ENCODE peak calls at places on chromosome 17, in six cellular contexts. Q is H1, V is heart left ventricle, F is Peyer's patch, B is A549, A is IMR-90. T is an unnamed sample.

GRCh38 chr17:72974605-72975232 is 117.8 kb downstream of the SLC39A11 start:
- DNase-seq in Q (no peak), V (no peak), F (no peak), B (no peak), A (peak), T (no peak)

GRCh38 chr17:5701371-5701770 is 117.1 kb upstream of the NLRP1 start:
- DNase-seq in Q (no peak), V (no peak), F (no peak), B (no peak), A (no peak), T (no peak)

GRCh38 chr17:19724501-19725420 is 8.4 kb upstream of the SLC47A2 start:
- DNase-seq in Q (no peak), V (peak), F (peak), B (no peak), A (no peak), T (no peak)

GRCh38 chr17:74437702-74438101 is 5.8 kb downstream of the GPRC5C start:
- DNase-seq in Q (no peak), V (no peak), F (no peak), B (no peak), A (no peak), T (no peak)

GRCh38 chr17:48795444-48796162 is 21.4 kb downstream of the TTLL6 start:
- DNase-seq in Q (no peak), V (no peak), F (no peak), B (peak), A (peak), T (no peak)

GRCh38 chr17:78748730-78749317 is 33.2 kb downstream of the CYTH1 start:
- DNase-seq in Q (no peak), V (peak), F (no peak), B (no peak), A (peak), T (no peak)

GRCh38 chr17:74063439-74063838 is 140.0 kb upstream of the RPL38 start:
- DNase-seq in Q (no peak), V (no peak), F (no peak), B (no peak), A (no peak), T (no peak)

GRCh38 chr17:51165680-51166197 is 472 bp upstream of the NME2 start:
- DNase-seq in Q (no peak), V (peak), F (no peak), B (peak), A (peak), T (peak)

GRCh38 chr17:80955078-80955477 is 36.6 kb upstream of the CHMP6 start:
- DNase-seq in Q (no peak), V (peak), F (no peak), B (no peak), A (no peak), T (no peak)

GRCh38 chr17:83183150-83183820 is 103.9 kb downstream of the METRNL start:
- DNase-seq in Q (no peak), V (peak), F (no peak), B (no peak), A (no peak), T (no peak)

GRCh38 chr17:29563816-29564215 is 3.0 kb downstream of the ABHD15 start:
- DNase-seq in Q (no peak), V (no peak), F (no peak), B (no peak), A (no peak), T (no peak)

GRCh38 chr17:48586355-48586924 is 3.6 kb downstream of the HOXB3 start:
- DNase-seq in Q (no peak), V (no peak), F (no peak), B (no peak), A (peak), T (no peak)

GRCh38 chr17:49913226-49914095 is 55.5 kb upstream of the DLX4 start:
- DNase-seq in Q (no peak), V (no peak), F (no peak), B (peak), A (peak), T (no peak)

GRCh38 chr17:82400830-82401229 is 17.3 kb upstream of the HEXD start:
- DNase-seq in Q (no peak), V (peak), F (no peak), B (no peak), A (no peak), T (no peak)

GRCh38 chr17:48605409-48605864 is 651 bp upstream of the HOXB6 start:
- DNase-seq in Q (no peak), V (no peak), F (peak), B (no peak), A (no peak), T (no peak)

GRCh38 chr17:68106085-68106484 is 70.5 kb downstream of the KPNA2 start:
- DNase-seq in Q (no peak), V (no peak), F (no peak), B (no peak), A (no peak), T (no peak)

GRCh38 chr17:51154176-51154575 is 817 bp downstream of the NME1 start:
- DNase-seq in Q (no peak), V (no peak), F (no peak), B (no peak), A (peak), T (no peak)

GRCh38 chr17:350706-351435 is 1.7 kb downstream of the RPH3AL start:
- DNase-seq in Q (no peak), V (peak), F (peak), B (peak), A (no peak), T (no peak)

GRCh38 chr17:75480281-75480680 is 23.8 kb downstream of the TMEM94 start:
- DNase-seq in Q (no peak), V (no peak), F (no peak), B (no peak), A (no peak), T (no peak)

GRCh38 chr17:58400826-58401225 is 16.5 kb downstream of the RNF43 start:
- DNase-seq in Q (no peak), V (no peak), F (no peak), B (no peak), A (no peak), T (no peak)

DNA sequence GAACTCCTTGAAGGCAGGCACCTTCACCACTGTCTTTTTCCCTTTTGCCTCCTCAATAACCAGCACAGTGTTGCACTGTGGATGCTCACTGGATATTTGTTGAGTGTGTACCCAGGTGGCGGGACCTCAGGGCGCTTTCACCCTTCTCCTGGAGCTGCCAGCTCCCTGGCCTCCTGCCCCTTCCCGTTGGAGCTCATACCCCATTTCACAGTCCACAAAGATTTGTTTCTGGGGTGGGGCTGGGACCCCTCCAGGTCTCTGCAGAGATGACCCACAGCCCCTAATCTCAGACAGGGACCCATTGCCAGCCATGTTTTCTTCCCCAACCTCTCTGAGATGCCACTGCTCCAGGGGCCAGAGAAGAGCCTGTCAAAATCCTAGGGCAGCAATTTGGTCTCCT is 12.4 kb downstream of the ALOX12B start:
- DNase-seq in Q (no peak), V (no peak), F (no peak), B (no peak), A (no peak), T (no peak)
- TF ChIP-seq POLR2A in Q (no peak), V (no peak), F (no peak), B (no peak), A (no peak), T (no peak)

DNA sequence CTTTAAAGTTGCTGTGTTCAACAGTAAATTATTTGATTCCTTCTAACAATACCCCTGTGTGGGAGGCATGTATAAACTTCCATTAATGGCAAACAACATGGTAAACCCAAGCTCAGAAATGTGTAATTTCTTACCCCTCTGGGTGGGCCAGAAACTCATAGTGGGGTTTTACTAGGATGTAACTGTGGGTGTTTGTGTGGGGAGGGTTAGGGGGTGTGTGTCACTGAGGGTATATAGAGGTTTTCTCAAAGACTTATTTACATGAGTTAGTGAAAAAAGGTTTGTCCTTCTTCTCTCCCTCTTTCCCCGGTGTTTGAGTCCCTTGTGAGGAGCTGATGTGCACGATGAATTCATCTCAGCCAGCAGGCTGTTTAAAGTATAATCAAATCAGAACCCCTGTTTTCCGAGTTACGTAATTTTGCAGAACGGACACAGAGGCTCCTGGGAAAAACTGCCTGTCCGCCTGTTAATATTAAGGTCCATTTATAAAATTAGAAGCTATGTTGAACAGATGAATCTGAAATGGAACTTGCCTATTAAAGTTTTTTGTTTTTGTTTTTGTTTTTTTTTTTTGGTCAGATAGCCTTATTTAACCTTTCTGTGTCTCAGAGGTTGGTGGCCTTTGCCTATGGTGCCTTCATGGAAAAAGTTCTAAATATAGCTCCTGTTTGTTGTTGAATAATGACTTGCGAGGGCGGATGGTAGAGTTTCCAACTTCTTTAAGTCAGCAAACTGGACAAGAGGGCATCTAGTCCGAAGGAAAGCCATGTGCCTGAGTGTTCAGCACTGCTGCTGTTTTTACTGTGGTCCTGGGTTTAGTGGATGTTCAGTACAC is 73.3 kb downstream of the MSI2 start:
- DNase-seq in Q (no peak), V (no peak), F (no peak), B (no peak), A (peak), T (no peak)
- H3K4me3 ChIP-seq in Q (no peak), V (no peak), F (no peak), B (no peak), A (no peak), T (no peak)

GRCh38 chr17:7577327-7578199 is 1.9 kb upstream of the CD68 start:
- DNase-seq in Q (no peak), V (no peak), F (no peak), B (no peak), A (no peak), T (no peak)

GRCh38 chr17:7574176-7574953 is 5.1 kb upstream of the CD68 start:
- DNase-seq in Q (no peak), V (no peak), F (no peak), B (no peak), A (peak), T (no peak)

GRCh38 chr17:7575481-7575883 is 4.0 kb upstream of the CD68 start:
- DNase-seq in Q (no peak), V (no peak), F (no peak), B (no peak), A (no peak), T (no peak)

GRCh38 chr17:7576432-7576937 is 3.0 kb upstream of the CD68 start:
- DNase-seq in Q (no peak), V (no peak), F (no peak), B (no peak), A (no peak), T (no peak)

GRCh38 chr17:7575959-7576358 is 3.5 kb upstream of the CD68 start:
- DNase-seq in Q (no peak), V (no peak), F (no peak), B (no peak), A (no peak), T (no peak)
- TF ChIP-seq POLR2A in Q (no peak), V (no peak), F (no peak), B (no peak), A (no peak), T (no peak)

GRCh38 chr17:16247589-16247984 is 30.6 kb downstream of the PIGL start:
- DNase-seq in Q (no peak), V (no peak), F (no peak), B (no peak), A (no peak), T (no peak)

GRCh38 chr17:16241906-16242399 is 24.9 kb downstream of the PIGL start:
- DNase-seq in Q (no peak), V (no peak), F (no peak), B (no peak), A (no peak), T (no peak)

GRCh38 chr17:16239931-16240330 is 22.9 kb downstream of the PIGL start:
- DNase-seq in Q (no peak), V (no peak), F (no peak), B (no peak), A (no peak), T (no peak)

GRCh38 chr17:16243811-16244567 is 27.0 kb downstream of the PIGL start:
- DNase-seq in Q (peak), V (no peak), F (peak), B (no peak), A (peak), T (no peak)

GRCh38 chr17:16243385-16243784 is 26.4 kb downstream of the PIGL start:
- DNase-seq in Q (no peak), V (no peak), F (no peak), B (no peak), A (peak), T (no peak)
- H3K4me3 ChIP-seq in Q (no peak), V (no peak), F (no peak), B (no peak), A (no peak), T (no peak)

GRCh38 chr17:63824362-63824761 is 2.9 kb upstream of the PSMC5 start:
- DNase-seq in Q (no peak), V (no peak), F (no peak), B (no peak), A (no peak), T (no peak)

GRCh38 chr17:63828936-63829335 is 1.5 kb upstream of the FTSJ3 start:
- DNase-seq in Q (no peak), V (no peak), F (no peak), B (no peak), A (no peak), T (no peak)

GRCh38 chr17:63827801-63828221 is 348 bp upstream of the FTSJ3 start:
- DNase-seq in Q (no peak), V (no peak), F (no peak), B (no peak), A (no peak), T (no peak)

GRCh38 chr17:63826468-63827001 is 696 bp upstream of the PSMC5 start:
- DNase-seq in Q (no peak), V (no peak), F (no peak), B (no peak), A (peak), T (no peak)

GRCh38 chr17:63827002-63827800 is at the start of the genes FTSJ3 and PSMC5:
- DNase-seq in Q (peak), V (peak), F (peak), B (peak), A (peak), T (no peak)
- TF ChIP-seq POLR2A in Q (peak), V (no peak), F (peak), B (peak), A (peak), T (no peak)

GRCh38 chr17:42797067-42798007 is 1.2 kb downstream of the COA3 start:
- DNase-seq in Q (no peak), V (no peak), F (peak), B (no peak), A (no peak), T (no peak)
- H3K4me3 ChIP-seq in Q (peak), V (peak), F (peak), B (peak), A (peak), T (peak)

GRCh38 chr17:46110219-46110618 is 83.0 kb downstream of the KANSL1 start:
- DNase-seq in Q (no peak), V (no peak), F (no peak), B (no peak), A (no peak), T (no peak)

GRCh38 chr17:46106966-46107644 is 86.1 kb downstream of the KANSL1 start:
- DNase-seq in Q (peak), V (no peak), F (no peak), B (no peak), A (no peak), T (no peak)

GRCh38 chr17:46108550-46109110 is 84.6 kb downstream of the KANSL1 start:
- DNase-seq in Q (no peak), V (no peak), F (no peak), B (no peak), A (no peak), T (no peak)

GRCh38 chr17:46109603-46110189 is 83.5 kb downstream of the KANSL1 start:
- DNase-seq in Q (no peak), V (no peak), F (no peak), B (no peak), A (no peak), T (no peak)

DNA sequence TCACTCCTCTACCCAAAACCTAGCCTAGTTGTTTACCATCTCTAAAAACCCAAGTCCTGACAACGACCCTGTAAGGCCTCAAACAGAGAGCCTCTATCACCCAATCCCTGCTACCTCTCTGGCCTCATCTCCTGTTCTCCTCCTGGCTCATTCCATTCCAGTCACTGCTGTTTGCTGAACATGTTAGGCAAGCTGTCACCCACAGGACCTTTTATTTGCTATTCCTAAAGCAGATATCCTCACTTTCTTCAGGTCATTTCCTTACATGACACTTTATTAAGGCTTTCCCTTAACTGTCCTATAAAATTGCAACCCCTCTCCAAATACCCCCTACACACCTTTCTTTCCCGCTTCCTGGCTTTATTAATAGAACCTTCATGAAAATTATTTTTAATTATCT is 85.1 kb downstream of the KANSL1 start:
- DNase-seq in Q (no peak), V (no peak), F (no peak), B (no peak), A (no peak), T (no peak)
- TF ChIP-seq POLR2A in Q (no peak), V (no peak), F (no peak), B (no peak), A (no peak), T (no peak)

DNA sequence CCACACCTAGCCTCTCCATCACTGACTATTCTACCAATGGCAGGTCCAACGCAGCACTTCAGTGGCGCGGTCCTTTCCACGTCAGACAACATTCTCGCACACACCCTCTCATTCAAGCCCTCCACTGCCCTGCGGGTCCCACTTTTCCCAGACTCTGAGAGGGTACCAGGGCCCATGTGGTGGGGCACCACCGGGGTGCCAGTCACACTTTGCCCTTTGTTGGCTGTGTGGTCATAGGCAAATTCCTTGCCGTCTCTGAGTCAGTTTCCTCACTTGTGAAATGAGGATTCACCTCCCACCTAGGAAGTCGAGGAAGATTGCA is 1.1 kb downstream of the PLCD3 start:
- DNase-seq in Q (no peak), V (peak), F (no peak), B (no peak), A (no peak), T (no peak)
- H3K4me3 ChIP-seq in Q (peak), V (peak), F (peak), B (peak), A (peak), T (peak)

DNA sequence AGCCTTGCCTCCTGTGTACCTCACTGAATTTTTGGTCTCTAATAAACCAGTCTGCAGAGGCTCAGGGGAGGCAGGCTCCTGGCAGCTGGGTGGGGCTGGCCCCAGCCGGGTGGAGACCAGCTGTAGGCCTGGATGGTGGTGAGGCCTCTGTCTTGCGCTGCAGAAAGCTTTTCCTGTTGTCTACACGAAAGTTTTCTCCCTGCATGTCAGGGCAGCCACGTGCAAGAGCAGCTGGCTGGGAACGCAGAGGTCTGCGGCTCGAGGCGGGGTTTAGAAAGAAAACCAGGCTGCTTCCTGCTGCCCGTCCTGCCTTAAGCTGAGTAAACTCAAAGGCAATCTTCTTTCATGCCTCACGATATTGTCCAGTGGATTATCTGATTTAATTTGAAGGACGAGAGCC is 2.4 kb downstream of the SERPINF1 start:
- DNase-seq in Q (no peak), V (peak), F (peak), B (no peak), A (peak), T (no peak)
- TF ChIP-seq POLR2A in Q (no peak), V (no peak), F (peak), B (no peak), A (no peak), T (no peak)

T was measured in vagina.